ENCODE peak calls at places on chromosomes 13 and 19, in six cellular contexts. W is spleen; I is non-pigmented ciliary epithelial cell; N is lung; C is activated T-cell treated with anti-CD3 and anti-CD28 coated beads, Interleukin-2, amount 50 U/mL, for 24 hours; E is T follicular helper cell. X is an unnamed sample.

GRCh38 chr19:16608290-16608704 is 19.7 kb downstream of the MED26 start:
- DNase-seq in N (no peak), E (no peak), I (peak; percentile 67), C (no peak), W (no peak), X (no peak)

GRCh38 chr13:106755542-106755941 is 187.6 kb upstream of the ARGLU1 start:
- DNase-seq in C (no peak), E (no peak), W (no peak), N (no peak), I (peak; percentile 44), X (no peak)

GRCh38 chr13:75415720-75416119 is 66.2 kb downstream of the TBC1D4 start:
- DNase-seq in C (no peak), I (peak; percentile 43), W (no peak), E (no peak), N (no peak), X (peak; percentile 69)

GRCh38 chr13:75447493-75447892 is 34.5 kb downstream of the TBC1D4 start:
- DNase-seq in C (no peak), E (no peak), W (no peak), I (no peak), N (no peak), X (no peak)

GRCh38 chr13:31008400-31009115 is 76.1 kb downstream of the TEX26 start:
- DNase-seq in I (no peak), C (no peak), N (no peak), E (no peak), W (no peak), X (peak; percentile 65)

GRCh38 chr19:1658446-1659433 is 6.3 kb upstream of the TCF3 start:
- DNase-seq in I (no peak), C (no peak), N (no peak), E (no peak), W (no peak), X (no peak)

GRCh38 chr19:12137541-12137940 is 2.6 kb downstream of the ZNF20 start:
- DNase-seq in I (no peak), N (no peak), E (peak; percentile 14), W (no peak), C (no peak), X (no peak)

GRCh38 chr13:103772576-103772975 is 706.4 kb upstream of the SLC10A2 start:
- DNase-seq in C (no peak), E (no peak), N (no peak), W (no peak), I (no peak), X (no peak)

GRCh38 chr13:75633285-75633684 is 2.8 kb upstream of the LMO7 start:
- DNase-seq in I (peak; percentile 83), E (no peak), C (no peak), W (no peak), N (no peak), X (peak; percentile 84)

GRCh38 chr19:44747739-44748425 is 626 bp upstream of the BCL3 start:
- DNase-seq in I (no peak), N (peak; percentile 79), C (peak; percentile 78), E (no peak), W (peak; percentile 91), X (peak; percentile 84)

GRCh38 chr13:100573121-100573520 is 15.5 kb downstream of the GGACT start:
- DNase-seq in C (peak; percentile 72), I (peak; percentile 59), N (peak; percentile 62), E (peak; percentile 63), W (no peak), X (peak; percentile 63)

GRCh38 chr13:98368019-98368418 is 190.9 kb upstream of the RNF113B start:
- DNase-seq in I (no peak), W (no peak), E (no peak), N (no peak), C (no peak), X (peak; percentile 7)

GRCh38 chr13:93843082-93843481 is 616.5 kb downstream of the GPC6 start:
- DNase-seq in E (no peak), N (no peak), W (no peak), I (no peak), C (no peak), X (no peak)

GRCh38 chr13:27708325-27708724 is 84.0 kb upstream of the GSX1 start:
- DNase-seq in W (no peak), I (no peak), E (no peak), N (no peak), C (no peak), X (no peak)

GRCh38 chr19:33192010-33192409 is 2.1 kb upstream of the LRP3 start:
- DNase-seq in N (no peak), C (no peak), I (no peak), E (no peak), W (peak; percentile 38), X (no peak)

GRCh38 chr13:75395901-75396300 is 86.1 kb downstream of the TBC1D4 start:
- DNase-seq in C (no peak), I (no peak), N (no peak), E (no peak), W (no peak), X (no peak)

GRCh38 chr19:20233105-20233504 is 66.1 kb downstream of the ZNF486 start:
- DNase-seq in E (no peak), N (no peak), W (no peak), C (no peak), I (no peak), X (no peak)

GRCh38 chr13:29679357-29680050 is 84.0 kb upstream of the SLC7A1 start:
- DNase-seq in E (no peak), I (no peak), W (peak; percentile 80), C (no peak), N (no peak), X (no peak)

GRCh38 chr13:45728759-45729158 is 26.6 kb downstream of the CBY2 start:
- DNase-seq in C (no peak), W (no peak), E (no peak), N (no peak), I (no peak), X (peak; percentile 51)

GRCh38 chr19:10567696-10568443 is 909 bp downstream of the CDKN2D start:
- DNase-seq in E (no peak), W (no peak), I (no peak), N (no peak), C (peak; percentile 50), X (no peak)

GRCh38 chr19:5224480-5224879 is 116.1 kb downstream of the PTPRS start:
- DNase-seq in W (no peak), I (no peak), C (no peak), E (no peak), N (no peak), X (no peak)

GRCh38 chr19:5048727-5049553 is 80.0 kb downstream of the KDM4B start:
- DNase-seq in I (no peak), N (no peak), C (no peak), W (no peak), E (no peak), X (peak; percentile 80)

GRCh38 chr19:45882652-45883585 is 3.0 kb downstream of the IRF2BP1 start:
- DNase-seq in N (peak; percentile 84), C (peak; percentile 92), W (peak; percentile 94), I (peak; percentile 38), E (peak; percentile 74), X (peak; percentile 55)

GRCh38 chr19:10976200-10976892 is 15.5 kb downstream of the SMARCA4 start:
- DNase-seq in I (no peak), W (no peak), E (no peak), N (no peak), C (no peak), X (no peak)

GRCh38 chr13:46348976-46349375 is 38.1 kb downstream of the RUBCNL start:
- DNase-seq in W (no peak), N (no peak), E (no peak), C (no peak), I (no peak), X (no peak)

GRCh38 chr13:36531746-36532486 is 99.6 kb downstream of the CCNA1 start:
- DNase-seq in W (no peak), N (peak; percentile 34), C (no peak), I (no peak), E (no peak), X (no peak)

GRCh38 chr13:28819748-28820098 is 416 bp upstream of the MTUS2 start:
- DNase-seq in W (no peak), E (peak; percentile 6), C (peak; percentile 67), I (no peak), N (no peak), X (no peak)

GRCh38 chr13:25847635-25848616 is 203.9 kb downstream of the SHISA2 start:
- DNase-seq in I (no peak), W (no peak), E (no peak), C (no peak), N (no peak), X (no peak)

GRCh38 chr19:55118401-55118991 is 1.1 kb upstream of the PPP1R12C start:
- DNase-seq in N (peak; percentile 69), W (peak; percentile 79), C (peak; percentile 52), I (no peak), E (no peak), X (no peak)

GRCh38 chr19:10027158-10027997 is 14.1 kb downstream of the RDH8 start:
- DNase-seq in N (peak; percentile 94), E (peak; percentile 55), W (peak; percentile 94), I (peak; percentile 67), C (peak; percentile 86), X (peak; percentile 92)

GRCh38 chr13:80931766-80932165 is 590.8 kb upstream of the SPRY2 start:
- DNase-seq in N (no peak), I (no peak), W (no peak), E (no peak), C (no peak), X (no peak)

GRCh38 chr19:19627716-19628498 is at the start of gene LPAR2:
- DNase-seq in W (peak; percentile 94), N (peak; percentile 64), E (peak; percentile 76), C (peak; percentile 82), I (no peak), X (no peak)

GRCh38 chr13:40486518-40487163 is 179.8 kb downstream of the FOXO1 start:
- DNase-seq in I (no peak), C (no peak), E (no peak), W (no peak), N (no peak), X (no peak)

GRCh38 chr19:40703029-40703755 is 12.7 kb upstream of the NUMBL start:
- DNase-seq in E (no peak), N (no peak), C (no peak), I (no peak), W (no peak), X (no peak)

GRCh38 chr19:17331254-17331558 is 3.4 kb downstream of the ANO8 start:
- DNase-seq in C (no peak), E (no peak), W (no peak), N (no peak), I (no peak), X (no peak)

GRCh38 chr19:33553530-33554310 is 32.1 kb upstream of the PEPD start:
- DNase-seq in N (no peak), E (no peak), I (no peak), C (no peak), W (peak; percentile 48), X (no peak)

GRCh38 chr19:10352764-10353671 is 13.6 kb upstream of the ICAM3 start:
- DNase-seq in E (no peak), N (no peak), C (no peak), I (no peak), W (no peak), X (no peak)

GRCh38 chr13:23657056-23657455 is 86.8 kb downstream of the TNFRSF19 start:
- DNase-seq in W (no peak), I (no peak), E (no peak), C (no peak), N (no peak), X (peak; percentile 16)